ENCODE peak calls at places on chromosomes 13 and 19, in eight cellular contexts. R is activated T-helper 1 cell treated with anti-CD3 and anti-CD28 coated beads, Interleukin-12 subunit alpha, Interleukin-12 subunit beta, Interleukin-2, Interleukin-4 antibody, amounts not matched to agents 30 ng/mL and 10 ng/mL and 1 ng/mL, durations not matched to agents 14 hours and 24 hours and 36 hours; N is stimulated activated CD8-positive, alpha-beta memory T cell treated with anti-CD3 and anti-CD28 coated beads, Interleukin-4, amount 100 ng/mL, for 1 hour; U is Caco-2; Z is fibroblast of pulmonary artery; I is activated T-cell treated with anti-CD3 and anti-CD28 coated beads for 24 hours; M is H7; V is hypothalamus. P is an unnamed sample.

GRCh38 chr13:81745391-81745790 is 1404.5 kb upstream of the SPRY2 start:
- DNase-seq in I (no peak), M (no peak), Z (no peak), R (no peak), U (no peak), V (no peak), N (no peak), P (no peak)

GRCh38 chr13:37505531-37505930 is 93.0 kb downstream of the POSTN start:
- DNase-seq in Z (no peak), I (no peak), U (no peak), M (no peak), R (no peak), N (no peak), V (no peak), P (no peak)

GRCh38 chr19:52492991-52493470 is 34.4 kb upstream of the ZNF808 start:
- DNase-seq in V (no peak), Z (no peak), N (no peak), R (no peak), M (peak), U (peak), I (no peak), P (no peak)

GRCh38 chr19:17757125-17757524 is 5.8 kb downstream of the FCHO1 start:
- DNase-seq in U (no peak), M (no peak), Z (peak), I (no peak), N (no peak), R (no peak), V (peak), P (no peak)

GRCh38 chr19:6528544-6529121 is 2.2 kb upstream of the TNFSF9 start:
- DNase-seq in I (no peak), R (no peak), Z (no peak), N (no peak), U (no peak), V (peak), M (peak), P (no peak)

GRCh38 chr13:19795956-19796355 is 13.2 kb upstream of the PSPC1 start:
- DNase-seq in I (no peak), Z (no peak), M (no peak), U (no peak), N (no peak), R (no peak), V (no peak), P (no peak)

GRCh38 chr19:42396248-42396541 is 6.1 kb upstream of the CNFN start:
- DNase-seq in V (no peak), M (peak), I (no peak), U (no peak), N (no peak), R (no peak), Z (no peak), P (no peak)

GRCh38 chr19:48646192-48646911 is 365 bp upstream of the CA11 start:
- DNase-seq in V (peak), Z (peak), R (peak), N (peak), U (peak), M (peak), I (peak), P (peak)

GRCh38 chr13:91904597-91904996 is 506.2 kb downstream of the GPC5 start:
- DNase-seq in R (no peak), V (no peak), U (no peak), I (no peak), Z (peak), M (no peak), N (no peak), P (no peak)

GRCh38 chr19:16527971-16528521 is 14.2 kb downstream of the CHERP start:
- DNase-seq in R (peak), Z (peak), M (peak), I (peak), N (no peak), V (no peak), U (no peak), P (peak)

GRCh38 chr13:91817250-91817649 is 418.8 kb downstream of the GPC5 start:
- DNase-seq in U (no peak), M (no peak), V (no peak), Z (peak), N (no peak), I (no peak), R (no peak), P (no peak)

GRCh38 chr19:55116232-55117062 is 990 bp downstream of the PPP1R12C start:
- DNase-seq in R (peak), Z (peak), V (peak), N (peak), I (peak), U (peak), M (peak), P (no peak)

GRCh38 chr13:24159362-24159761 is 1.2 kb upstream of the SPATA13 start:
- DNase-seq in Z (no peak), N (no peak), V (no peak), R (no peak), U (no peak), M (peak), I (no peak), P (no peak)

GRCh38 chr13:25881136-25881926 is 170.5 kb downstream of the SHISA2 start:
- DNase-seq in V (no peak), R (no peak), Z (no peak), N (no peak), M (no peak), I (no peak), U (no peak), P (no peak)

GRCh38 chr19:51368366-51369282 is at the start of gene CLDND2:
- DNase-seq in Z (no peak), R (no peak), N (no peak), U (no peak), M (no peak), V (no peak), I (no peak), P (peak)

GRCh38 chr13:24894277-24894971 is 130.5 kb downstream of the RNF17 start:
- DNase-seq in I (no peak), Z (no peak), R (no peak), U (no peak), N (no peak), V (no peak), M (peak), P (no peak)

P was measured in CD8-positive, alpha-beta T cell.